ENCODE peak calls at places on chromosome X, in four cellular contexts. B is SK-N-SH, G is K562, Z is GM12878. Y is an unnamed sample.

GRCh38 chrX:113384628-113385027 is 544.0 kb upstream of the AMOT start:
- DNase-seq in Z (no peak), G (no peak), B (no peak), Y (no peak)

GRCh38 chrX:140057001-140057411 is 91.7 kb upstream of the CXorf66 start:
- DNase-seq in B (peak), G (peak), Z (peak), Y (peak)

GRCh38 chrX:153970398-153971123 is 1.1 kb downstream of the HCFC1 start:
- DNase-seq in Z (no peak), B (peak), G (peak), Y (peak)

GRCh38 chrX:14948701-14949100 is 75.5 kb downstream of the MOSPD2 start:
- DNase-seq in G (no peak), B (no peak), Z (no peak), Y (no peak)

GRCh38 chrX:65821721-65822496 is 154.5 kb downstream of the MSN start:
- DNase-seq in B (no peak), G (no peak), Z (no peak), Y (peak)

GRCh38 chrX:15292861-15293260 is 22.6 kb downstream of the ASB11 start:
- DNase-seq in Z (no peak), G (no peak), B (no peak), Y (no peak)

GRCh38 chrX:44343412-44343942 is at the start of gene EFHC2:
- DNase-seq in G (peak), B (peak), Z (no peak), Y (no peak)

GRCh38 chrX:47958943-47959342 is 44.8 kb downstream of the ZNF182 start:
- DNase-seq in G (no peak), Z (no peak), B (peak), Y (no peak)

GRCh38 chrX:71619193-71619592 is 882 bp upstream of the CXCR3 start:
- DNase-seq in G (no peak), Z (no peak), B (no peak), Y (no peak)

GRCh38 chrX:42825201-42825600 is 47.2 kb upstream of the PPP1R2C start:
- DNase-seq in B (no peak), Z (no peak), G (no peak), Y (no peak)

GRCh38 chrX:42823443-42823842 is 45.5 kb upstream of the PPP1R2C start:
- DNase-seq in B (no peak), Z (no peak), G (no peak), Y (no peak)

GRCh38 chrX:42818151-42818921 is 40.4 kb upstream of the PPP1R2C start:
- DNase-seq in B (no peak), G (no peak), Z (no peak), Y (no peak)

GRCh38 chrX:42824541-42824940 is 46.6 kb upstream of the PPP1R2C start:
- DNase-seq in B (no peak), Z (no peak), G (no peak), Y (no peak)

DNA sequence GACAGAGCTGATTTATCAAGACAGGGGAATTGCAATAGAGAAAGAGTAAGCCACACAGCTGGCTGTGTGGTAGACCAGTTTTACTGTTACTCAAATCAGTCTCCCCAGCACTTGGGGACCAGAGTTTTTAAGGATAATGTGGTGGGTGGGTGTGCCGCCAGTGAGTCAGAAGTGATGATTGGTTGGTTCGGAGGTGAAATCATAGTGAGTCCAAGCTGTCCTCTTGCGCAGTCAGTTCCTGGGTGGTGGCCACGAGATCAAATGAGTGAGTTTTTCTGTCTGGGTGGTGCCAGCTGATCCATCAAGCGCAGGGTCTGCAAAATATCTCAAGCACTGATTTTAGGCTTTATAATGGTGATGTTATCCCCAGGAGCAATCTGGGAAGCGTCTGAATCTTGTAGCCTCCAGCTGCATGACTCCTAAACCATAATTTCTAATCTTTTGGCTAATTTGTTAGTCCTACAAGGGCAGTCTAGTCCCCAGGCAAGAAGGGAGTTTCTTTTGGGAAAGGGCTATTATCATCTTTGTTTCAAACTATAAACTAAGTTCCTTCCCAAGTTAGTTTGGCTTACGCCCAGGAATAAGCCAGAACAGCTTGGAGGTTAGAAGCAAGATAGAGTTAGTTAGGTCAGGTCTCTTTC is 44.0 kb upstream of the PPP1R2C start:
- DNase-seq in Z (no peak), G (no peak), B (no peak), Y (no peak)
- TF ChIP-seq GABPA in Z (no peak), G (no peak), B (no peak), Y (no peak)

DNA sequence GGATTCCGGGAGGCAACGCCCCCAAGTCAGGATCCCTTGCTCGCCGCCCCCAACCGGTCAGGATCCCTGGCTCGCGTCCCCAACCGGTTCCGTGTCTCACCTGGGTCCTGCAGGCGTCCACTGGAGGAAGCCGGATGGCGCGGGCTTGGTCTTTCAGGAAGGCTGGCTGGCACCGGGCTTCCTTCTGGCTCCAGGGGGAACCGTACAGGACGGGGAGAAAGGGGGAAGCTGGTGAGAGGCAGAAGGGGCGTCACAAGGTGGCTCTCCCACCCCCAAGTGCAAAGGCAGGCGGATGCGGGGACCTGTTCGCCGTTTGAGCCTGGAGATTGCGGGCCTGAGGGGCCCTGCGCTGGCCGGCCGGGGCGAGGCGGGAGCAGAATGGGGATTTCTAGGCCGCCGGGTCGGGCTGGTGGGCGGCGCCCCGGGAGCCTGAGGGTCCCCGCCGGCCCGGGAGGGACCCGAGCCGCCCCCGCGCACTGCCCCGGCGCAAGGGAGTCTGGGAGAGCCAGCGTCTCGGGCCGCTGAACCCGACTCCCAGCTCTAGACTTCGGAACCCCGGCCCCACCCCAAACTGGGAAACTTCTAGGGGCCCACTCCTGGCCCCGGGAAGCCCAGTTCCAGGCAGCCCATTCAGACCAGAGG is 84.8 kb downstream of the HPRT1 start:
- DNase-seq in G (no peak), Z (no peak), B (peak), Y (no peak)
- TF ChIP-seq POLR2AphosphoS5 in G (no peak), Z (no peak), B (no peak), Y (no peak)

GRCh38 chrX:8003147-8003883 is 76.1 kb upstream of the PNPLA4 start:
- DNase-seq in G (no peak), Z (no peak), B (no peak), Y (no peak)
- TF ChIP-seq REST in G (no peak), Z (no peak), B (no peak), Y (no peak)

GRCh38 chrX:11444052-11444451 is 150.8 kb downstream of the AMELX start:
- DNase-seq in B (no peak), G (no peak), Z (no peak), Y (no peak)
- TF ChIP-seq GABPA in B (no peak), G (no peak), Z (no peak), Y (no peak)

GRCh38 chrX:150568320-150569154 is at the start of gene MTM1:
- DNase-seq in B (peak), G (peak), Z (peak), Y (peak)
- TF ChIP-seq POLR2AphosphoS5 in B (no peak), G (no peak), Z (no peak), Y (no peak)

GRCh38 chrX:38465686-38466085 is 95.7 kb upstream of the TSPAN7 start:
- DNase-seq in B (no peak), G (no peak), Z (no peak), Y (no peak)
- TF ChIP-seq REST in B (no peak), G (no peak), Z (no peak), Y (peak)

GRCh38 chrX:133415276-133416105 is at the start of gene GPC4:
- DNase-seq in Z (no peak), B (peak), G (no peak), Y (no peak)
- TF ChIP-seq GABPA in Z (no peak), B (no peak), G (no peak), Y (no peak)

GRCh38 chrX:3280706-3281105 is 65.7 kb downstream of the MXRA5 start:
- DNase-seq in G (no peak), B (no peak), Z (no peak), Y (no peak)
- TF ChIP-seq POLR2AphosphoS5 in G (no peak), B (no peak), Z (no peak), Y (no peak)

GRCh38 chrX:54808109-54808604 is 612 bp downstream of the MAGED2 start:
- DNase-seq in G (peak), Z (no peak), B (peak), Y (peak)
- TF ChIP-seq REST in G (no peak), Z (no peak), B (no peak), Y (no peak)